ENCODE peak calls at places on chromosomes 2 and 18, in seven cellular contexts. C is HCT116, Q is right lobe of liver, X is K562, E is breast epithelium, Z is epithelial cell of esophagus, Y is lower leg skin. G is an unnamed sample.

GRCh38 chr2:46066116-46066515 is 231.1 kb upstream of the EPAS1 start:
- DNase-seq in C (no peak), Q (no peak), X (no peak), E (no peak), Z (no peak), Y (no peak), G (no peak)

GRCh38 chr2:191049728-191050639 is 36.0 kb upstream of the STAT1 start:
- DNase-seq in C (no peak), Q (no peak), X (no peak), E (no peak), Z (no peak), Y (no peak), G (no peak)

GRCh38 chr2:164710252-164710633 is 89.0 kb upstream of the GRB14 start:
- DNase-seq in C (no peak), Q (no peak), X (no peak), E (no peak), Z (peak), Y (no peak), G (no peak)

GRCh38 chr2:8980096-8980495 is 23.4 kb downstream of the MBOAT2 start:
- DNase-seq in C (no peak), Q (no peak), X (no peak), E (no peak), Z (no peak), Y (no peak), G (no peak)

GRCh38 chr2:26606847-26607190 is 34.3 kb downstream of the CIB4 start:
- DNase-seq in C (peak), Q (no peak), X (no peak), E (peak), Z (peak), Y (peak), G (no peak)

GRCh38 chr2:178455947-178456346 is 4.8 kb downstream of the PJVK start:
- DNase-seq in C (no peak), Q (no peak), X (no peak), E (no peak), Z (no peak), Y (no peak), G (no peak)

GRCh38 chr18:52670903-52671302 is 330.9 kb downstream of the DCC start:
- DNase-seq in C (no peak), Q (no peak), X (no peak), E (no peak), Z (peak), Y (no peak), G (no peak)

GRCh38 chr2:60515751-60516226 is 37.7 kb downstream of the BCL11A start:
- DNase-seq in C (no peak), Q (no peak), X (no peak), E (no peak), Z (peak), Y (no peak), G (no peak)

GRCh38 chr2:204023088-204023487 is 86.5 kb downstream of the ICOS start:
- DNase-seq in C (no peak), Q (no peak), X (no peak), E (no peak), Z (no peak), Y (no peak), G (no peak)

GRCh38 chr2:237629188-237629534 is 1.8 kb downstream of the LRRFIP1 start:
- DNase-seq in C (no peak), Q (no peak), X (no peak), E (no peak), Z (no peak), Y (no peak), G (no peak)

GRCh38 chr2:191515536-191515935 is 162.4 kb upstream of the NABP1 start:
- DNase-seq in C (no peak), Q (no peak), X (no peak), E (no peak), Z (no peak), Y (no peak), G (no peak)

GRCh38 chr2:38866773-38867443 is 8.8 kb downstream of the DHX57 start:
- DNase-seq in C (no peak), Q (no peak), X (no peak), E (no peak), Z (peak), Y (no peak), G (no peak)

GRCh38 chr2:50492452-50492851 is 539.5 kb downstream of the NRXN1 start:
- DNase-seq in C (peak), Q (no peak), X (peak), E (no peak), Z (peak), Y (no peak), G (no peak)

GRCh38 chr18:9319333-9319732 is 15.2 kb upstream of the TWSG1 start:
- DNase-seq in C (no peak), Q (no peak), X (no peak), E (no peak), Z (no peak), Y (no peak), G (no peak)

GRCh38 chr2:112151275-112151674 is 13.1 kb downstream of the FBLN7 start:
- DNase-seq in C (no peak), Q (no peak), X (no peak), E (no peak), Z (no peak), Y (peak), G (no peak)

GRCh38 chr2:68362069-68362468 is 3.0 kb upstream of the PLEK start:
- DNase-seq in C (peak), Q (peak), X (peak), E (no peak), Z (peak), Y (peak), G (peak)

GRCh38 chr2:205769494-205769848 is 87.2 kb downstream of the NRP2 start:
- DNase-seq in C (no peak), Q (no peak), X (no peak), E (no peak), Z (peak), Y (no peak), G (no peak)

GRCh38 chr2:75375646-75376582 is 176.6 kb upstream of the TACR1 start:
- DNase-seq in C (no peak), Q (no peak), X (no peak), E (no peak), Z (peak), Y (no peak), G (no peak)

GRCh38 chr2:72980535-72981217 is 63.4 kb downstream of the EMX1 start:
- DNase-seq in C (peak), Q (no peak), X (no peak), E (no peak), Z (peak), Y (no peak), G (no peak)

GRCh38 chr18:12287684-12288405 is 20.2 kb upstream of the TUBB6 start:
- DNase-seq in C (peak), Q (no peak), X (peak), E (peak), Z (peak), Y (peak), G (peak)

GRCh38 chr2:137935591-137935990 is 28.7 kb upstream of the HNMT start:
- DNase-seq in C (no peak), Q (no peak), X (no peak), E (no peak), Z (no peak), Y (no peak), G (no peak)

GRCh38 chr2:5609191-5609590 is 83.0 kb upstream of the SOX11 start:
- DNase-seq in C (no peak), Q (no peak), X (no peak), E (no peak), Z (no peak), Y (no peak), G (no peak)

GRCh38 chr2:116776556-116776955 is 1037.9 kb upstream of the DDX18 start:
- DNase-seq in C (no peak), Q (no peak), X (no peak), E (no peak), Z (no peak), Y (no peak), G (no peak)

GRCh38 chr2:121831841-121832240 is 76.4 kb downstream of the TSN start:
- DNase-seq in C (no peak), Q (no peak), X (no peak), E (no peak), Z (no peak), Y (no peak), G (no peak)

GRCh38 chr2:61670591-61671503 is 132.7 kb upstream of the XPO1 start:
- DNase-seq in C (no peak), Q (peak), X (no peak), E (no peak), Z (peak), Y (peak), G (no peak)

GRCh38 chr2:38572167-38572566 is 30.6 kb downstream of the HNRNPLL start:
- DNase-seq in C (no peak), Q (no peak), X (peak), E (no peak), Z (peak), Y (no peak), G (peak)

GRCh38 chr2:86292571-86293515 is 44.6 kb downstream of the REEP1 start:
- DNase-seq in C (no peak), Q (no peak), X (no peak), E (no peak), Z (no peak), Y (no peak), G (no peak)

GRCh38 chr18:44673256-44673950 is 7.3 kb upstream of the SETBP1 start:
- DNase-seq in C (no peak), Q (no peak), X (no peak), E (no peak), Z (no peak), Y (no peak), G (no peak)

DNA sequence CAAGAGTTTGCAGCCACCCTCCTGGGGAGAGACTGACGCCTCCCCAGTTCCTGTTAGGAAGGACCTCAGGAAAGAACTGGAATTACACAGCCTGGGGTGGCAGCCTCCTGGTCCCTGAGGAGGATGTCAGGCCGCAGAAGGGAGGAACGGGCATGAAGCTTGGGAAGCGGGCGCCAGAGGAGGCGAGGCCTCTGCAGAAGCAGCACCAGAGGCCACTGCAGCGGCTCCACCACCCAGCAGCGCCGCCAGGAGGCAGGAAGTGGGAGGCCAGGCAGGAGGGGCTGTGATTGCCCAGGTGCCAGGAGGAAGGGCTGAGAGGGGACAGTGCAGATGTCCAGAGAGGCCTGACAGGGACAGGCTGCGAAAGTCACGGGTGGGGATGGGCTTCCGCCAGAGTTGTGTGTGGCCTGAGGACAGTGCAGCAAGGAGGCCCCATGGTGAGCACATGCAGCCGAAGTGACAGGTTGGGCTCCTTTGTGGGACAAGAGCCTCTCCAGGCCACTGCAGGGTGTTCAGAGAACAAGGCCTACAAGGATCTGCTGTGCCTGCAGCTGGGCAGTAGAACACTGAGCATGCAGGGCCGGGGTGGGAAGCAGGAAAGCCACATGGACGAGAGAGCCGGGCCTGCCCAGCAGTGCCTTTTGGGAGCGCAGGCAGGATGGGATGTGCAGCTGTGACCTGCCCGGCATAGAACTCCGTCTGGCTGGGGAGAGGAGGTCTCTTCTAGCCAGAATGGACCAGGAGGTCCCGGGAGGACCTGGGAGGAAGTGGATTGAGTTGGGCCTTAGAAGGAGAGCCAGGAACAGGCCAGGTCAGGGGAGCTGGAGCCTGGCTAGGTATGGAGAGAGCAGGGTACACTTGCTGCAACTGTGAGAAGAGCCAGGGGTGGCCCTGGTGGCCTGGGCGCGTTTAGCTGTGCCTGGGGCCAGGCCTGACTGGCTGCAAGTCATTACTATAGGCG is 39.1 kb upstream of the ALPP start:
- DNase-seq in C (no peak), Q (no peak), X (no peak), E (no peak), Z (no peak), Y (no peak), G (no peak)
- TF ChIP-seq CTCF in C (peak), Q (no peak), X (peak), E (no peak), Z (peak), Y (no peak), G (no peak)

DNA sequence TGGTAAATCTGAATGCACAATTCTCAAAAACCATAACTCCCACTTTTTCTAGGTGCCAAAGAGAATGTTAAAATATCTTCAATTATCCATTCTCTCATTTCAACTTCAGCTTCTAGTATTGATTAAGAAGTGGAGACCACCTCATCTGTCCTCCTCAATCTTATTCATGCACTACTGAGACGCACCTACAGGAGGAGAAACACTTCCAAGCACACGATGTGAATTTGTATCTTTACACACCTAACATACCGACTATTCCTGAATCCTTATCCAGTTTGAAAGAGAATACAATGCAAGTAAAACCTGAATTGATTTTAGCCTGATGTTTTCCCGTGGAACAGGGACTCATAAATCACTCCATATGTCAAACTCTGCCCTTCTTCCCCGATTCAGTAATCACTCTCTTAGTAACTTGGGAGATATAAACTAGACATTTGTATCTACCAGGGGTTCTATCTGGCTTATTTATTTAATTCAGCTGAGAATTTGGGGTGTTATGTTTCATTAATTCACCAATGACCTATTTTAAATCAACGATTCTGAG is 101.0 kb downstream of the MREG start:
- DNase-seq in C (no peak), Q (no peak), X (no peak), E (no peak), Z (no peak), Y (no peak), G (no peak)
- TF ChIP-seq CTCF in C (peak), Q (no peak), X (no peak), E (no peak), Z (no peak), Y (no peak), G (no peak)

DNA sequence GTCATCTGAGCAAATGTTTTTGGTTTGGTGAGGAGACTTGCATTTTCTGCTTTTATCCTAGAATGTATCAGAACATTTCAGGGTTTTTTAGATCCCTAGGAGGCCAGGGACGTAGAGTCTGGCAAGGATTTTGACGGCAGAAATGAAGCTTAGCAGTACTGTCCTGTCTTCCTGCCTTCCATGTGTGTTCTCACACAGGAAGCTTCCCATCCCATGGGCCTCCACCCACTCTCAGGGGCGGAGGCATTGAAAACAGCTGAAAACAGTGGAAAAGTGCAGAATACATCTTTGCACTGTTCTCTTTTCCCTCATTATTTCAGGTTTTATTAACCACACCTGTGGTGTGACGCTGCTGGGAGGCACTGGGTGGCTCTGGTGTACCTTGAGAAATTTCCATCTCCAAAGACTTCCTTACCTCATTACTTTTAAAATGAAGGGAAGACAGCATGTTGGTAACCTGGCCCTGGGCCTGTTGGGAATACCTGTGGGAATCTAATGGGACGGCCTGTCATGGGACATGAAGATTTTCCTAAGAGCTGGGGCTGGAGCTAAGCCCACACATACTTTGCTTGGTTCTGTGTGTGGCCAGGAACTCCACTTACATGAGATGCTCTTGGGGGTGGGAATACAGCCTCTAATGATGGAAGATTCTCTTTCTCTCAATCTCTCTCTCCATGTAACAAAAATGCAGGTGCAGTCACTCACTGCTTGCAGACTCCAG is 20.5 kb downstream of the PCARE start:
- DNase-seq in C (peak), Q (peak), X (no peak), E (peak), Z (peak), Y (no peak), G (no peak)
- TF ChIP-seq CTCF in C (peak), Q (no peak), X (no peak), E (peak), Z (peak), Y (no peak), G (no peak)

DNA sequence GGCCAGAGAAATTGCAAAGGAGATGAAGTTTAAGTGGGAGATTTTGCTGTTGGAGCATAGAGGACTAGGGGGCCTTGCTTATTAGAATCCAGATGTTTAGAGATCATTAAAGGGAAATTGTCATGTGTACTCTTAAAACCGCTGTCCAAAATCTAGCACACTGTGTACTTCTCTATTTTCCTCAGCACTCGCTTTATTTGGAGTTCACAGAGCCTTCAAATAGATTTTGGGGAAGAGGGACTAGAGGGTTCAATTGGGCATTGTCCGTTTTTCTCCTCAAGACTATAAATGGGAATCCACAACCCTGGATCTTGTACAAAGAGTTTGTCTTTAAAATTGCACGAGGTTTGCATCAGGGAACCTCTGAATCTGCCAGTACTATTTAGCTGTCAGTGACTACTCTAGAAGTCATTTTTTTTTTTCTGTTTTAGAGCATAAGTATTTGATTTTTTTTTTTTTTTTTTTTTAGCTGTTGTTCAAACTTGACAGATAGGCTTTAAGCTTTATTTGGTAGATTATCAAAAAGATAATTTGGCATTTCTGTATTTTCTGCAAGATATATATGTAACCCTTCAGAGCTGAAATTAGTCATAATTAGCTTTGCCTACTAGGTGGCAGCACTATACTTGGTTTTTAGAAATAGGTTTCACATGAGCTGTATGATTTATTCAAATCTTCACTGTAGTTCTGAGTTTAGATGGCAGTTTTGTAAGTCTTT is 14.2 kb downstream of the PMS1 start:
- DNase-seq in C (peak), Q (no peak), X (no peak), E (no peak), Z (peak), Y (no peak), G (no peak)
- TF ChIP-seq CTCF in C (peak), Q (peak), X (peak), E (no peak), Z (peak), Y (no peak), G (no peak)

GRCh38 chr2:42792087-42792582 is 248 bp downstream of the HAAO start:
- DNase-seq in C (no peak), Q (no peak), X (no peak), E (no peak), Z (peak), Y (no peak), G (no peak)

GRCh38 chr2:42791606-42792005 is 777 bp downstream of the HAAO start:
- DNase-seq in C (no peak), Q (no peak), X (no peak), E (no peak), Z (no peak), Y (no peak), G (no peak)

GRCh38 chr2:42794271-42795046 is 2.1 kb upstream of the HAAO start:
- DNase-seq in C (no peak), Q (peak), X (peak), E (no peak), Z (no peak), Y (no peak), G (no peak)

GRCh38 chr2:42793314-42794270 is 1.2 kb upstream of the HAAO start:
- DNase-seq in C (no peak), Q (no peak), X (no peak), E (peak), Z (no peak), Y (no peak), G (no peak)

DNA sequence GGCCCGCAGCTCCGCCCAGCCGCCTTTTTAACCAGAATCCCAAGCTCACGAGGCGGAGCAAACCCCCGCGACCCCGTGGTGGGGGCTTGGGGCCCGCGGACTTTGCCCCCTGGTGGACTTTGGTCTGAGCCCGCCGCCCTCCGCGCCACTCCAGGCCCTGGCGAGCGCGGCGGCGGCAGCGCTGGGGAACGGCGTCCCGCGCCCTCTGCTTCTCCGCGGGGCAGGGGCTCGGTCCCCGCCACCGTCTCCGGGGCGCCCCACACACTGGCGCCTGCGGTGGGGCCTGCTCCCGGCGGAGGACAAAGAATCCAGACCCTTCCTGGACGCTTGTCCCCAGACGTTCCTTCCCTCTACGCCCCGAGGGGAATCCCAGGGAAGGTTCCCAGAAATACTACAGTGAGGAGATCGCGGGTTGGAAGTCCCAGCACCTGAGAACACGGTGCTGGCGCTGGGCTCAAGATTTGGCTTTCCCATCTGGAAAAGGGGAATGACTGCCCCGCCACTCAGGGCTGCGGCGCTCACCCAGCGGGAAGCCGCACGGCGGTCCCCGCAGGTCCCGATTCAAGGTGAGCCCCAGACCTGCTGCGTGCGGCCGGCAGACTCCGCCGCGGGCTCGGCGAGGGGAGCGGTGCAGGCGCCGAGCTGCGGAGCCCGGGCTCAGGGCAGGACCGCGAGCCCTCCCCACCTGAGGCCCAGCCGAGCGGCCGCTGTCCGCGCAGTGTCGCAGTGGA is at the start of gene HAAO:
- DNase-seq in C (no peak), Q (peak), X (no peak), E (peak), Z (peak), Y (no peak), G (peak)
- TF ChIP-seq CTCF in C (no peak), Q (no peak), X (no peak), E (no peak), Z (no peak), Y (no peak), G (no peak)

G was measured in lung.